ENCODE peak calls at places on chromosomes 7 and 10, in nine cellular contexts. One of them, this sample, is unnamed.

GRCh38 chr10:112763916-112764520 is 186.0 kb upstream of the TCF7L2 start:
- DNase-seq in nephron progenitor cell: no peak
- DNase-seq in colonic mucosa: no peak
- DNase-seq in glutamatergic neuron: no peak
- DNase-seq in fibroblast of lung: peak
- DNase-seq in type B pancreatic cell: no peak
- DNase-seq in GM10248: no peak
- DNase-seq in AG04449: no peak
- DNase-seq in left ventricle myocardium inferior: no peak
- DNase-seq in this sample: no peak

GRCh38 chr7:142188846-142189245 is 69.0 kb downstream of the PRSS58 start:
- DNase-seq in GM10248: no peak
- DNase-seq in left ventricle myocardium inferior: no peak
- DNase-seq in glutamatergic neuron: no peak
- DNase-seq in colonic mucosa: no peak
- DNase-seq in type B pancreatic cell: no peak
- DNase-seq in AG04449: no peak
- DNase-seq in fibroblast of lung: no peak
- DNase-seq in nephron progenitor cell: no peak
- DNase-seq in this sample: no peak

GRCh38 chr10:49178489-49179471 is 9.4 kb downstream of the TMEM273 start:
- DNase-seq in colonic mucosa: no peak
- DNase-seq in GM10248: no peak
- DNase-seq in AG04449: no peak
- DNase-seq in left ventricle myocardium inferior: no peak
- DNase-seq in glutamatergic neuron: no peak
- DNase-seq in fibroblast of lung: no peak
- DNase-seq in type B pancreatic cell: no peak
- DNase-seq in nephron progenitor cell: no peak
- DNase-seq in this sample: no peak

GRCh38 chr10:95831515-95831914 is 75.6 kb downstream of the ENTPD1 start:
- DNase-seq in left ventricle myocardium inferior: no peak
- DNase-seq in glutamatergic neuron: no peak
- DNase-seq in GM10248: no peak
- DNase-seq in AG04449: no peak
- DNase-seq in type B pancreatic cell: no peak
- DNase-seq in fibroblast of lung: no peak
- DNase-seq in colonic mucosa: no peak
- DNase-seq in nephron progenitor cell: no peak
- DNase-seq in this sample: no peak

GRCh38 chr10:73910401-73910763 is 550 bp upstream of the PLAU start:
- DNase-seq in fibroblast of lung: no peak
- DNase-seq in left ventricle myocardium inferior: no peak
- DNase-seq in AG04449: no peak
- DNase-seq in GM10248: peak
- DNase-seq in nephron progenitor cell: no peak
- DNase-seq in colonic mucosa: peak
- DNase-seq in glutamatergic neuron: no peak
- DNase-seq in type B pancreatic cell: no peak
- DNase-seq in this sample: no peak

GRCh38 chr7:148959726-148960125 is 68.6 kb downstream of the PDIA4 start:
- DNase-seq in colonic mucosa: no peak
- DNase-seq in nephron progenitor cell: no peak
- DNase-seq in GM10248: no peak
- DNase-seq in left ventricle myocardium inferior: no peak
- DNase-seq in AG04449: no peak
- DNase-seq in fibroblast of lung: no peak
- DNase-seq in glutamatergic neuron: no peak
- DNase-seq in type B pancreatic cell: no peak
- DNase-seq in this sample: no peak

GRCh38 chr7:157646551-157646950 is 309.7 kb downstream of the DNAJB6 start:
- DNase-seq in fibroblast of lung: no peak
- DNase-seq in nephron progenitor cell: no peak
- DNase-seq in type B pancreatic cell: no peak
- DNase-seq in left ventricle myocardium inferior: no peak
- DNase-seq in colonic mucosa: no peak
- DNase-seq in glutamatergic neuron: no peak
- DNase-seq in AG04449: no peak
- DNase-seq in GM10248: no peak
- DNase-seq in this sample: no peak

GRCh38 chr7:518630-519428 is 817 bp downstream of the PDGFA start:
- DNase-seq in colonic mucosa: peak
- DNase-seq in nephron progenitor cell: peak
- DNase-seq in AG04449: no peak
- DNase-seq in glutamatergic neuron: peak
- DNase-seq in GM10248: no peak
- DNase-seq in type B pancreatic cell: no peak
- DNase-seq in left ventricle myocardium inferior: peak
- DNase-seq in fibroblast of lung: peak
- DNase-seq in this sample: no peak

GRCh38 chr7:48839108-48839507 is 85.2 kb upstream of the CDC14C start:
- DNase-seq in nephron progenitor cell: no peak
- DNase-seq in AG04449: no peak
- DNase-seq in colonic mucosa: no peak
- DNase-seq in left ventricle myocardium inferior: no peak
- DNase-seq in type B pancreatic cell: no peak
- DNase-seq in glutamatergic neuron: no peak
- DNase-seq in fibroblast of lung: no peak
- DNase-seq in GM10248: no peak
- DNase-seq in this sample: no peak

GRCh38 chr10:36224431-36224985 is 582.4 kb upstream of the FZD8 start:
- DNase-seq in glutamatergic neuron: no peak
- DNase-seq in fibroblast of lung: peak
- DNase-seq in AG04449: no peak
- DNase-seq in colonic mucosa: no peak
- DNase-seq in left ventricle myocardium inferior: no peak
- DNase-seq in nephron progenitor cell: no peak
- DNase-seq in type B pancreatic cell: no peak
- DNase-seq in GM10248: no peak
- DNase-seq in this sample: no peak

GRCh38 chr10:28375399-28376354 is 72.8 kb upstream of the MPP7 start:
- DNase-seq in type B pancreatic cell: no peak
- DNase-seq in glutamatergic neuron: no peak
- DNase-seq in fibroblast of lung: peak
- DNase-seq in GM10248: no peak
- DNase-seq in colonic mucosa: peak
- DNase-seq in AG04449: peak
- DNase-seq in nephron progenitor cell: no peak
- DNase-seq in left ventricle myocardium inferior: no peak
- DNase-seq in this sample: no peak

GRCh38 chr10:58107506-58107905 is 160.2 kb downstream of the IPMK start:
- DNase-seq in colonic mucosa: no peak
- DNase-seq in type B pancreatic cell: no peak
- DNase-seq in fibroblast of lung: peak
- DNase-seq in GM10248: no peak
- DNase-seq in glutamatergic neuron: no peak
- DNase-seq in AG04449: peak
- DNase-seq in left ventricle myocardium inferior: no peak
- DNase-seq in nephron progenitor cell: no peak
- DNase-seq in this sample: no peak

GRCh38 chr7:101420436-101420835 is 57.8 kb downstream of the COL26A1 start:
- DNase-seq in type B pancreatic cell: no peak
- DNase-seq in left ventricle myocardium inferior: no peak
- DNase-seq in GM10248: no peak
- DNase-seq in nephron progenitor cell: peak
- DNase-seq in AG04449: no peak
- DNase-seq in glutamatergic neuron: peak
- DNase-seq in fibroblast of lung: no peak
- DNase-seq in colonic mucosa: no peak
- DNase-seq in this sample: no peak

GRCh38 chr10:128095023-128095752 is 31.0 kb downstream of the MKI67 start:
- DNase-seq in nephron progenitor cell: no peak
- DNase-seq in colonic mucosa: no peak
- DNase-seq in left ventricle myocardium inferior: no peak
- DNase-seq in glutamatergic neuron: no peak
- DNase-seq in fibroblast of lung: no peak
- DNase-seq in AG04449: no peak
- DNase-seq in type B pancreatic cell: no peak
- DNase-seq in GM10248: no peak
- DNase-seq in this sample: no peak

GRCh38 chr10:4013651-4014085 is 228.7 kb upstream of the KLF6 start:
- DNase-seq in left ventricle myocardium inferior: peak
- DNase-seq in nephron progenitor cell: no peak
- DNase-seq in glutamatergic neuron: no peak
- DNase-seq in GM10248: peak
- DNase-seq in type B pancreatic cell: no peak
- DNase-seq in fibroblast of lung: no peak
- DNase-seq in AG04449: no peak
- DNase-seq in colonic mucosa: peak
- DNase-seq in this sample: no peak

GRCh38 chr10:97278491-97278989 is 13.9 kb downstream of the ARHGAP19 start:
- DNase-seq in AG04449: peak
- DNase-seq in colonic mucosa: no peak
- DNase-seq in fibroblast of lung: peak
- DNase-seq in left ventricle myocardium inferior: no peak
- DNase-seq in type B pancreatic cell: no peak
- DNase-seq in nephron progenitor cell: no peak
- DNase-seq in glutamatergic neuron: no peak
- DNase-seq in GM10248: peak
- DNase-seq in this sample: peak

GRCh38 chr7:114356133-114356532 is 58.5 kb upstream of the FOXP2 start:
- DNase-seq in left ventricle myocardium inferior: no peak
- DNase-seq in glutamatergic neuron: no peak
- DNase-seq in type B pancreatic cell: no peak
- DNase-seq in nephron progenitor cell: no peak
- DNase-seq in colonic mucosa: no peak
- DNase-seq in GM10248: no peak
- DNase-seq in AG04449: no peak
- DNase-seq in fibroblast of lung: peak
- DNase-seq in this sample: no peak

GRCh38 chr7:135536160-135536559 is 21.6 kb upstream of the NUP205 start:
- DNase-seq in GM10248: no peak
- DNase-seq in left ventricle myocardium inferior: no peak
- DNase-seq in type B pancreatic cell: no peak
- DNase-seq in fibroblast of lung: peak
- DNase-seq in nephron progenitor cell: no peak
- DNase-seq in colonic mucosa: no peak
- DNase-seq in AG04449: no peak
- DNase-seq in glutamatergic neuron: no peak
- DNase-seq in this sample: no peak

GRCh38 chr10:30939643-30940042 is 92.0 kb downstream of the ZNF438 start:
- DNase-seq in nephron progenitor cell: no peak
- DNase-seq in GM10248: no peak
- DNase-seq in AG04449: no peak
- DNase-seq in fibroblast of lung: no peak
- DNase-seq in type B pancreatic cell: no peak
- DNase-seq in colonic mucosa: no peak
- DNase-seq in left ventricle myocardium inferior: no peak
- DNase-seq in glutamatergic neuron: no peak
- DNase-seq in this sample: no peak

GRCh38 chr10:30940279-30940678 is 91.4 kb downstream of the ZNF438 start:
- DNase-seq in type B pancreatic cell: no peak
- DNase-seq in left ventricle myocardium inferior: no peak
- DNase-seq in AG04449: no peak
- DNase-seq in colonic mucosa: no peak
- DNase-seq in nephron progenitor cell: no peak
- DNase-seq in GM10248: no peak
- DNase-seq in fibroblast of lung: no peak
- DNase-seq in glutamatergic neuron: no peak
- DNase-seq in this sample: no peak

GRCh38 chr10:30943451-30943850 is 88.2 kb downstream of the ZNF438 start:
- DNase-seq in colonic mucosa: no peak
- DNase-seq in type B pancreatic cell: no peak
- DNase-seq in GM10248: no peak
- DNase-seq in nephron progenitor cell: no peak
- DNase-seq in AG04449: no peak
- DNase-seq in glutamatergic neuron: no peak
- DNase-seq in fibroblast of lung: no peak
- DNase-seq in left ventricle myocardium inferior: no peak
- DNase-seq in this sample: no peak
- TF ChIP-seq CTCF in colonic mucosa: no peak
- TF ChIP-seq CTCF in type B pancreatic cell: no peak
- TF ChIP-seq CTCF in GM10248: no peak
- TF ChIP-seq CTCF in nephron progenitor cell: no peak
- TF ChIP-seq CTCF in AG04449: no peak
- TF ChIP-seq CTCF in glutamatergic neuron: no peak
- TF ChIP-seq CTCF in fibroblast of lung: no peak
- TF ChIP-seq CTCF in left ventricle myocardium inferior: no peak
- TF ChIP-seq CTCF in this sample: no peak

GRCh38 chr7:2217716-2218443 is 14.9 kb downstream of the MAD1L1 start:
- DNase-seq in type B pancreatic cell: no peak
- DNase-seq in colonic mucosa: no peak
- DNase-seq in GM10248: no peak
- DNase-seq in glutamatergic neuron: no peak
- DNase-seq in left ventricle myocardium inferior: no peak
- DNase-seq in AG04449: no peak
- DNase-seq in nephron progenitor cell: no peak
- DNase-seq in fibroblast of lung: peak
- DNase-seq in this sample: peak
- TF ChIP-seq CTCF in type B pancreatic cell: no peak
- TF ChIP-seq CTCF in colonic mucosa: no peak
- TF ChIP-seq CTCF in GM10248: no peak
- TF ChIP-seq CTCF in glutamatergic neuron: no peak
- TF ChIP-seq CTCF in left ventricle myocardium inferior: no peak
- TF ChIP-seq CTCF in AG04449: no peak
- TF ChIP-seq CTCF in nephron progenitor cell: no peak
- TF ChIP-seq CTCF in fibroblast of lung: no peak
- TF ChIP-seq CTCF in this sample: peak

DNA sequence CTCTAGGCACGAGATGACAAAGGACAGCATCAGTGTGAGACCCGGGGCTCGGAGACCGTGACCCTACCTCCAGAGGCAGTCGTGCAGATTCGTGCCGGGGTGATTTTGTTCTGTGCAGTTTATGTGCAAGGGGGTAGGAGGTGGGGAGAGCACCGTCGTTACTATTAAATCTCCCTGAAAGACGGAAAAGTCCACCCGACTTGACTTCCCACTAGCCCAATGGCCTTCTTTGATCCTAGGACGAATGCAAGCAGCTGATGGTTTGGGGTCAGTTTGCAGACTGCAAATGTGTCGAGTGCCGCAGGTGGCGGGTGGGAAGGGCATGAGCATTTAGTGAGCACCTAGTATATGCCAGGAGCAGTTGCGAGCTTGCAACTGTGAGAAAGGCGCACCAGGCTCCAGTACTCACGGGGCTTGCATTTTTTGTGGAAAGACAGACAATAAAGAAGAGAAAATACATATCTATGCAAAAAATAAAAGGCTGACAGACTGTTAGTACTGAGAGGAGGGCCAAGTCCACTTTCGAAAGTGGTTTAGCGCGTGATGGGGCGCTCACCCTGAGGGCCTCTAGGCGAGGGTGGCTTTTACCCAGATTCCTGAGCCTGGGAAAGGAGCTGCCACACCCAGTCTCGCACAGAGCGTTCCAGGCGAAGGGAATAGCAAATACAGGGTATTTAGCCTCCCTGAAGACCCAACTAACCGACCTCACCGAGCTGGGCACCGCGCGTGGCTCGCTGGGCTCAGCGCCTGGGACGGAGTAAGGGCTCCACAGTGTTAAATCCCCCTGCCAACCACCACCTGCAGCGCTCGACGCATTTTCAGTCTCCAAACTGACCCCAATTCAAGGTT is 941 bp upstream of the OSBPL3 start:
- DNase-seq in glutamatergic neuron: no peak
- DNase-seq in left ventricle myocardium inferior: no peak
- DNase-seq in nephron progenitor cell: peak
- DNase-seq in AG04449: no peak
- DNase-seq in GM10248: peak
- DNase-seq in type B pancreatic cell: no peak
- DNase-seq in colonic mucosa: peak
- DNase-seq in fibroblast of lung: peak
- DNase-seq in this sample: no peak
- TF ChIP-seq CTCF in glutamatergic neuron: peak
- TF ChIP-seq CTCF in left ventricle myocardium inferior: no peak
- TF ChIP-seq CTCF in nephron progenitor cell: no peak
- TF ChIP-seq CTCF in AG04449: no peak
- TF ChIP-seq CTCF in GM10248: no peak
- TF ChIP-seq CTCF in type B pancreatic cell: no peak
- TF ChIP-seq CTCF in colonic mucosa: no peak
- TF ChIP-seq CTCF in fibroblast of lung: no peak
- TF ChIP-seq CTCF in this sample: peak

GRCh38 chr7:16954326-16954725 is 72.5 kb upstream of the AGR3 start:
- DNase-seq in colonic mucosa: no peak
- DNase-seq in nephron progenitor cell: no peak
- DNase-seq in type B pancreatic cell: no peak
- DNase-seq in left ventricle myocardium inferior: no peak
- DNase-seq in glutamatergic neuron: no peak
- DNase-seq in fibroblast of lung: peak
- DNase-seq in GM10248: no peak
- DNase-seq in AG04449: no peak
- DNase-seq in this sample: no peak
- TF ChIP-seq CTCF in colonic mucosa: no peak
- TF ChIP-seq CTCF in nephron progenitor cell: no peak
- TF ChIP-seq CTCF in type B pancreatic cell: no peak
- TF ChIP-seq CTCF in left ventricle myocardium inferior: no peak
- TF ChIP-seq CTCF in glutamatergic neuron: no peak
- TF ChIP-seq CTCF in fibroblast of lung: no peak
- TF ChIP-seq CTCF in GM10248: no peak
- TF ChIP-seq CTCF in AG04449: no peak
- TF ChIP-seq CTCF in this sample: no peak